ENCODE peak calls at places on chromosome 19, in six cellular contexts. V, C, B, D, R and X are unnamed samples.

GRCh38 chr19:14979498-14980255 is at the start of gene SLC1A6:
- DNase-seq in V (no peak), C (no peak), B (peak; percentile 71), D (no peak), R (no peak), X (no peak)

GRCh38 chr19:49570997-49571676 is 9.2 kb downstream of the NOSIP start:
- DNase-seq in V (peak; percentile 53), C (no peak), B (peak; percentile 47), D (no peak), R (no peak), X (no peak)

GRCh38 chr19:46192990-46193650 is 36.4 kb upstream of the IGFL1 start:
- DNase-seq in V (no peak), C (peak; percentile 64), B (no peak), D (peak; percentile 46), R (no peak), X (no peak)

GRCh38 chr19:4066176-4066606 is 508 bp downstream of the ZBTB7A start:
- DNase-seq in V (no peak), C (no peak), B (no peak), D (no peak), R (no peak), X (no peak)

GRCh38 chr19:14111486-14111885 is 6.1 kb downstream of the PRKACA start:
- DNase-seq in V (no peak), C (no peak), B (no peak), D (no peak), R (no peak), X (no peak)

GRCh38 chr19:48393559-48394330 is at the start of gene GRIN2D:
- DNase-seq in V (no peak), C (peak; percentile 47), B (peak; percentile 87), D (no peak), R (no peak), X (no peak)

GRCh38 chr19:4390862-4391693 is 9.3 kb downstream of the SH3GL1 start:
- DNase-seq in V (no peak), C (peak; percentile 32), B (no peak), D (no peak), R (no peak), X (no peak)

GRCh38 chr19:28242317-28242927 is 970.5 kb downstream of the UQCRFS1 start:
- DNase-seq in V (no peak), C (peak; percentile 17), B (no peak), D (peak; percentile 51), R (no peak), X (no peak)

GRCh38 chr19:5953034-5953589 is 24.8 kb downstream of the RANBP3 start:
- DNase-seq in V (no peak), C (peak; percentile 45), B (no peak), D (no peak), R (no peak), X (no peak)

GRCh38 chr19:40216777-40217026 is 1.5 kb downstream of the TTC9B start:
- DNase-seq in V (no peak), C (no peak), B (no peak), D (no peak), R (no peak), X (no peak)